ENCODE peak calls at places on chromosomes 16 and 17, in seven cellular contexts. One of them, this sample, is unnamed.

GRCh38 chr17:80118601-80119270 is 17.4 kb downstream of the GAA start:
- DNase-seq in ELR: no peak
- DNase-seq in C1 segment of cervical spinal cord: no peak
- DNase-seq in substantia nigra: no peak
- DNase-seq in aorta: no peak
- DNase-seq in mammary epithelial cell: no peak
- DNase-seq in non-pigmented ciliary epithelial cell: no peak
- DNase-seq in this sample: no peak

GRCh38 chr17:42311240-42312034 is 23.1 kb downstream of the STAT5A start:
- DNase-seq in C1 segment of cervical spinal cord: peak
- DNase-seq in mammary epithelial cell: no peak
- DNase-seq in substantia nigra: peak
- DNase-seq in aorta: peak
- DNase-seq in ELR: peak
- DNase-seq in non-pigmented ciliary epithelial cell: peak
- DNase-seq in this sample: no peak

GRCh38 chr17:27980035-27980434 is 62.4 kb upstream of the NLK start:
- DNase-seq in C1 segment of cervical spinal cord: no peak
- DNase-seq in aorta: no peak
- DNase-seq in ELR: peak
- DNase-seq in mammary epithelial cell: peak
- DNase-seq in non-pigmented ciliary epithelial cell: peak
- DNase-seq in substantia nigra: no peak
- DNase-seq in this sample: peak

GRCh38 chr17:55527520-55528118 is 16.4 kb upstream of the SMIM36 start:
- DNase-seq in aorta: no peak
- DNase-seq in ELR: peak
- DNase-seq in C1 segment of cervical spinal cord: no peak
- DNase-seq in substantia nigra: peak
- DNase-seq in non-pigmented ciliary epithelial cell: no peak
- DNase-seq in mammary epithelial cell: peak
- DNase-seq in this sample: peak

GRCh38 chr17:47674503-47674902 is 19.5 kb upstream of the TBKBP1 start:
- DNase-seq in non-pigmented ciliary epithelial cell: no peak
- DNase-seq in C1 segment of cervical spinal cord: no peak
- DNase-seq in ELR: no peak
- DNase-seq in substantia nigra: no peak
- DNase-seq in mammary epithelial cell: no peak
- DNase-seq in aorta: no peak
- DNase-seq in this sample: no peak

GRCh38 chr16:19283637-19284036 is 1.9 kb upstream of the CLEC19A start:
- DNase-seq in C1 segment of cervical spinal cord: no peak
- DNase-seq in substantia nigra: no peak
- DNase-seq in non-pigmented ciliary epithelial cell: no peak
- DNase-seq in ELR: no peak
- DNase-seq in aorta: no peak
- DNase-seq in mammary epithelial cell: peak
- DNase-seq in this sample: no peak

GRCh38 chr16:4370570-4371480 is 823 bp upstream of the VASN start:
- DNase-seq in mammary epithelial cell: no peak
- DNase-seq in non-pigmented ciliary epithelial cell: no peak
- DNase-seq in aorta: peak
- DNase-seq in substantia nigra: no peak
- DNase-seq in ELR: peak
- DNase-seq in C1 segment of cervical spinal cord: peak
- DNase-seq in this sample: no peak

GRCh38 chr17:32658470-32659418 is 172.0 kb downstream of the CDK5R1 start:
- DNase-seq in aorta: no peak
- DNase-seq in substantia nigra: no peak
- DNase-seq in C1 segment of cervical spinal cord: no peak
- DNase-seq in ELR: no peak
- DNase-seq in mammary epithelial cell: no peak
- DNase-seq in non-pigmented ciliary epithelial cell: no peak
- DNase-seq in this sample: no peak

GRCh38 chr17:43860077-43860725 is 13.2 kb downstream of the CD300LG start:
- DNase-seq in substantia nigra: no peak
- DNase-seq in C1 segment of cervical spinal cord: no peak
- DNase-seq in non-pigmented ciliary epithelial cell: no peak
- DNase-seq in ELR: no peak
- DNase-seq in mammary epithelial cell: no peak
- DNase-seq in aorta: peak
- DNase-seq in this sample: peak

GRCh38 chr17:62692721-62693431 is 65.4 kb downstream of the MRC2 start:
- DNase-seq in non-pigmented ciliary epithelial cell: no peak
- DNase-seq in aorta: no peak
- DNase-seq in ELR: peak
- DNase-seq in substantia nigra: no peak
- DNase-seq in C1 segment of cervical spinal cord: no peak
- DNase-seq in mammary epithelial cell: no peak
- DNase-seq in this sample: peak

This sample was measured in RKO.